ENCODE peak calls at places on chromosomes 2 and 18, in ten cellular contexts. A is substantia nigra; V is GM23248; J is CD8-positive, alpha-beta memory T cell; S is tibial nerve; C is colonic mucosa; X is dorsolateral prefrontal cortex; Z is aorta; D is endodermal cell; N is left ventricle myocardium inferior. B is an unnamed sample.

GRCh38 chr18:27685807-27686412 is 491.0 kb downstream of the CDH2 start:
- DNase-seq in S (peak), Z (no peak), V (peak), A (no peak), N (no peak), X (no peak), C (no peak), J (no peak), D (peak), B (no peak)

GRCh38 chr2:96760986-96761832 is 507 bp downstream of the CNNM4 start:
- DNase-seq in V (peak), A (no peak), C (peak), Z (peak), X (no peak), D (peak), J (no peak), S (no peak), N (no peak), B (peak)

GRCh38 chr2:128736689-128737545 is 418.2 kb upstream of the HS6ST1 start:
- DNase-seq in J (peak), X (peak), N (peak), A (no peak), C (peak), D (peak), Z (peak), V (peak), S (peak), B (peak)

GRCh38 chr2:14756981-14757657 is 124.6 kb downstream of the LRATD1 start:
- DNase-seq in J (no peak), D (no peak), S (peak), Z (no peak), N (no peak), X (peak), C (no peak), A (no peak), V (peak), B (no peak)

GRCh38 chr2:190470256-190470826 is 62.2 kb downstream of the MFSD6 start:
- DNase-seq in A (no peak), N (no peak), C (no peak), J (no peak), D (no peak), Z (no peak), X (no peak), S (no peak), V (no peak), B (no peak)

GRCh38 chr2:62112192-62112591 is 83.7 kb upstream of the B3GNT2 start:
- DNase-seq in D (no peak), V (peak), J (no peak), A (no peak), N (no peak), C (no peak), X (no peak), Z (no peak), S (peak), B (no peak)

GRCh38 chr2:201795608-201796477 is 10.5 kb upstream of the CDK15 start:
- DNase-seq in N (no peak), S (no peak), C (no peak), A (no peak), Z (no peak), V (peak), J (no peak), X (no peak), D (peak), B (peak)

GRCh38 chr18:10010611-10011015 is 96.8 kb downstream of the VAPA start:
- DNase-seq in S (peak), N (peak), Z (peak), V (peak), A (no peak), D (peak), X (no peak), J (no peak), C (peak), B (peak)

GRCh38 chr2:126658316-126658909 is 2.5 kb downstream of the GYPC start:
- DNase-seq in V (no peak), S (no peak), Z (no peak), N (no peak), J (no peak), D (no peak), C (no peak), X (no peak), A (no peak), B (no peak)

GRCh38 chr18:39561136-39561535 is 1995.5 kb upstream of the CELF4 start:
- DNase-seq in N (no peak), D (no peak), X (no peak), V (peak), C (no peak), S (no peak), Z (no peak), J (no peak), A (no peak), B (no peak)

GRCh38 chr2:234026111-234026510 is 24.4 kb upstream of the SPP2 start:
- DNase-seq in X (no peak), S (no peak), N (no peak), J (no peak), Z (no peak), D (no peak), C (no peak), A (no peak), V (peak), B (no peak)

GRCh38 chr2:143698888-143699570 is 569.8 kb downstream of the ARHGAP15 start:
- DNase-seq in C (no peak), V (no peak), X (no peak), Z (no peak), J (no peak), N (no peak), A (no peak), S (no peak), D (no peak), B (no peak)

GRCh38 chr2:39663187-39663930 is 2.4 kb upstream of the TMEM178A start:
- DNase-seq in C (no peak), S (no peak), X (no peak), A (no peak), D (no peak), J (no peak), Z (no peak), V (peak), N (no peak), B (no peak)

GRCh38 chr2:236826727-236827126 is 257.1 kb downstream of the ACKR3 start:
- DNase-seq in J (no peak), D (no peak), A (no peak), C (no peak), Z (no peak), V (no peak), N (no peak), S (no peak), X (no peak), B (no peak)

GRCh38 chr2:234495076-234495800 is 1.6 kb downstream of the ARL4C start:
- DNase-seq in C (no peak), Z (no peak), X (no peak), D (peak), A (no peak), J (peak), S (no peak), V (peak), N (no peak), B (peak)

GRCh38 chr2:175834472-175834871 is 167.6 kb downstream of the LNPK start:
- DNase-seq in X (no peak), J (no peak), S (no peak), Z (no peak), D (no peak), V (no peak), C (no peak), N (no peak), A (no peak), B (no peak)

GRCh38 chr2:6231166-6231565 is 539.0 kb downstream of the SOX11 start:
- DNase-seq in J (no peak), N (no peak), V (no peak), S (no peak), D (no peak), Z (no peak), X (no peak), A (no peak), C (no peak), B (no peak)

GRCh38 chr18:2717407-2717806 is 61.9 kb downstream of the SMCHD1 start:
- DNase-seq in S (no peak), J (no peak), A (no peak), D (no peak), V (no peak), X (no peak), Z (no peak), N (no peak), C (no peak), B (peak)

GRCh38 chr2:188316354-188316753 is 24.7 kb downstream of the GULP1 start:
- DNase-seq in V (no peak), Z (no peak), J (no peak), X (no peak), C (no peak), N (no peak), D (no peak), A (no peak), S (no peak), B (no peak)

GRCh38 chr2:179049546-179050311 is at the start of gene CCDC141:
- DNase-seq in D (no peak), Z (no peak), J (peak), V (no peak), C (no peak), N (no peak), X (no peak), S (no peak), A (no peak), B (no peak)

GRCh38 chr2:97998431-97998830 is 2.7 kb upstream of the TMEM131 start:
- DNase-seq in D (no peak), J (no peak), V (no peak), S (no peak), A (no peak), C (no peak), X (no peak), N (no peak), Z (no peak), B (no peak)

GRCh38 chr2:126662623-126663022 is 6.7 kb downstream of the GYPC start:
- DNase-seq in D (no peak), V (no peak), A (no peak), J (peak), X (no peak), Z (peak), C (no peak), S (no peak), N (no peak), B (no peak)

GRCh38 chr2:118133916-118134315 is 45.6 kb downstream of the INSIG2 start:
- DNase-seq in Z (no peak), V (no peak), N (no peak), J (no peak), C (no peak), D (no peak), A (no peak), S (no peak), X (no peak), B (no peak)

GRCh38 chr2:207149253-207150213 is 16.2 kb downstream of the KLF7 start:
- DNase-seq in A (no peak), S (no peak), N (peak), V (no peak), Z (no peak), J (no peak), D (peak), C (no peak), X (no peak), B (no peak)

GRCh38 chr2:55519908-55520885 is 679 bp downstream of the CFAP36 start:
- DNase-seq in S (peak), A (no peak), Z (no peak), C (peak), D (peak), V (peak), N (no peak), X (no peak), J (no peak), B (peak)

GRCh38 chr2:147913701-147914480 is 69.1 kb downstream of the ACVR2A start:
- DNase-seq in C (no peak), J (no peak), V (peak), X (no peak), Z (no peak), S (no peak), D (no peak), A (no peak), N (no peak), B (no peak)

GRCh38 chr2:57693177-57693576 is 353.4 kb upstream of the VRK2 start:
- DNase-seq in D (no peak), C (no peak), J (no peak), X (no peak), V (no peak), N (no peak), Z (no peak), S (no peak), A (no peak), B (no peak)

GRCh38 chr2:193868833-193869232 is 1674.1 kb upstream of the TMEFF2 start:
- DNase-seq in C (no peak), D (no peak), V (peak), X (peak), J (no peak), A (no peak), N (no peak), Z (no peak), S (no peak), B (no peak)

GRCh38 chr18:14189858-14190257 is 57.6 kb upstream of the ZNF519 start:
- DNase-seq in Z (no peak), A (no peak), S (no peak), N (no peak), D (no peak), J (no peak), X (no peak), C (no peak), V (peak), B (no peak)

GRCh38 chr2:129369437-129369836 is 610.0 kb upstream of the RAB6C start:
- DNase-seq in N (no peak), J (no peak), C (no peak), X (no peak), A (no peak), V (no peak), D (no peak), S (no peak), Z (no peak), B (no peak)

GRCh38 chr2:187155472-187155871 is 292.6 kb downstream of the CALCRL start:
- DNase-seq in N (no peak), A (no peak), D (no peak), Z (no peak), X (no peak), V (peak), S (no peak), C (no peak), J (no peak), B (no peak)

GRCh38 chr2:126771501-126772195 is 115.7 kb downstream of the GYPC start:
- DNase-seq in Z (peak), J (no peak), N (no peak), V (no peak), D (no peak), C (no peak), A (no peak), S (no peak), X (peak), B (no peak)

GRCh38 chr18:66582151-66582550 is 21.7 kb downstream of the CDH19 start:
- DNase-seq in N (no peak), D (no peak), S (no peak), Z (no peak), X (no peak), C (no peak), V (no peak), A (no peak), J (no peak), B (no peak)

GRCh38 chr2:120515759-120516295 is 169.9 kb downstream of the INHBB start:
- DNase-seq in A (no peak), Z (no peak), X (no peak), C (no peak), N (no peak), S (no peak), D (no peak), V (no peak), J (no peak), B (no peak)

GRCh38 chr2:120518819-120519218 is 172.9 kb downstream of the INHBB start:
- DNase-seq in A (no peak), D (no peak), C (no peak), X (no peak), N (no peak), S (no peak), V (no peak), J (no peak), Z (peak), B (no peak)

GRCh38 chr2:120516323-120517314 is 170.7 kb downstream of the INHBB start:
- DNase-seq in S (no peak), N (no peak), A (no peak), Z (peak), J (no peak), D (no peak), C (no peak), V (no peak), X (no peak), B (no peak)

GRCh38 chr2:120519469-120519868 is 173.5 kb downstream of the INHBB start:
- DNase-seq in N (no peak), C (no peak), J (no peak), V (no peak), Z (peak), X (no peak), S (no peak), D (no peak), A (no peak), B (no peak)

DNA sequence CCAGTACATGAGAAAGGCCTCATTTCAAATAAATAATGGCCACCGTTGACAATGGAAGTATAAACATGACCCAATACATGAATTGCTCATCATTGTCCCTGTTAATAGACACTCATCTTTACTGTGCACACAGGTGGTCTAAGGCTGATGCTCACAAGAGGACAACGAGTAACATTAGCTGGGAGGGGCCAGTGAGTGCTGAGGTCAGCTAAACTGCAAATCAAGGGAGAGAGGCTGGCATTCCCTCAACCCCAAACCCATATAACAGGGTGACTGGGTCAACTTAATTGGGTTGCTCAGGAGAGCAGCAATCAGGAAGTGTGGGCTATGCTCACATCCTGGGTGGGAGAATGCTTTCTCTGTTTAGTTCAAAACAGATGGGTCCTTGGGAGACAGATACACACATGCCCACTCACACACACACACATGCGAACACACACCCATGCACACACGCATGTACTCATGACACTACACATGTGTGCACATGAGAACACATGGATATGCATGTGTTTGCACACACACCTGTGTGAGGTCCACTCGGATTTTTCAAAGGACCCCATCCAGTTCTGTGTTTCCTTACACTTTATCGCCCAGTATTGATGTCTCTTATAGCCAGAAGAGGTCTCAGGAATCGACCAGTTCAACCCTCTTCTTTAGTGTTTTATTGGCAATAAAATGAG is 172.0 kb downstream of the INHBB start:
- DNase-seq in N (no peak), A (no peak), X (no peak), J (no peak), D (no peak), C (no peak), V (no peak), Z (no peak), S (no peak), B (no peak)
- H3K27ac ChIP-seq in N (no peak), A (no peak), X (no peak), J (no peak), D (no peak), C (no peak), V (no peak), Z (no peak), S (no peak), B (no peak)

GRCh38 chr2:130846686-130847375 is 10.1 kb downstream of the ARHGEF4 start:
- DNase-seq in A (no peak), S (no peak), Z (no peak), V (no peak), D (no peak), X (no peak), C (no peak), N (no peak), J (no peak), B (no peak)
- H3K27ac ChIP-seq in A (no peak), S (no peak), Z (no peak), V (no peak), D (no peak), X (no peak), C (no peak), N (no peak), J (no peak), B (no peak)

DNA sequence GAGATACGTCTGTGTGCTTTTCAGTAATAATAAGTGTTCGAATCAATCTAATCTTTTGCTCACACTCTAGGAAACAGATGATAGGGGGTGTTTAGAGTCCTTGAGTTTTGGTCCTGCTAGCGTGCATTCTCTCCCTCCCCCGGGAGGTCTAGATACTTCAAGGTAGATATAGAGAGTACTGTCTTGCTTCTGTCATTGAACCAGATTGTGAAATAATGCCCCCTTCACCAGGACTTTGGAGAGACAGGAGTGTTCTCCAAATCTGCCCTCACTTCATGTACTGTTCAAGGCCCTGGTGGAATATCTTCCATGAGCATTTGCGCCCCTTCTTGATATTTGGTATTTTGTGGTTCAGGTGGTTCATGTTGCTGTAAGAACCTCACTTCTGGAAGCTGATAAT is 59.4 kb upstream of the MGAT5 start:
- DNase-seq in D (no peak), J (no peak), S (no peak), X (no peak), Z (no peak), C (no peak), V (no peak), A (no peak), N (no peak), B (no peak)
- H3K27ac ChIP-seq in D (no peak), J (no peak), S (no peak), X (no peak), Z (no peak), C (no peak), V (no peak), A (no peak), N (no peak), B (no peak)

GRCh38 chr2:197096649-197097048 is 170.1 kb upstream of the PGAP1 start:
- DNase-seq in J (no peak), V (no peak), S (no peak), N (no peak), X (no peak), D (no peak), C (no peak), A (no peak), Z (no peak), B (no peak)
- H3K27ac ChIP-seq in J (no peak), V (no peak), S (peak), N (peak), X (no peak), D (no peak), C (no peak), A (no peak), Z (no peak), B (no peak)

DNA sequence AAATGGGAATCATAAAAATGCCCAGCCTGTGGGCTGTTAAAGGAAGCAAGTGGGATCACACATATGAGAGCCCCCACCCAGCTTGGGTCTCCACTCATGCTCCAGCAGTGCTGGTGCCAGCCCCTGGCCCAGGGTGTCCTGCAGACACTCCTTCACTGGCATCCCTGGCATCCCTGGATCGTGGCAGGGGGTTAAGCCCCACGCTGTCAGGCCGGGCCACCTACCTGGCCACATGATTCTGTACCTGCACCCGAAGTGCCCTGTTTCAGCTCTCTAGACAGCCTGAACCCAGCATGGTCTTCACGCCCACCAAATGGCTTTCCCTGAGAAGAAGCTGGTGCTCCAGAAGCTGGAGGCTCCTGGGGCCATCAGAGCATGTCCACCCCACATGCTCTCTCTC is 137.4 kb downstream of the INHBB start:
- DNase-seq in J (no peak), A (no peak), V (no peak), X (no peak), N (no peak), S (no peak), D (no peak), Z (peak), C (no peak), B (no peak)
- H3K27ac ChIP-seq in J (no peak), A (no peak), V (no peak), X (no peak), N (no peak), S (no peak), D (no peak), Z (no peak), C (no peak), B (no peak)

DNA sequence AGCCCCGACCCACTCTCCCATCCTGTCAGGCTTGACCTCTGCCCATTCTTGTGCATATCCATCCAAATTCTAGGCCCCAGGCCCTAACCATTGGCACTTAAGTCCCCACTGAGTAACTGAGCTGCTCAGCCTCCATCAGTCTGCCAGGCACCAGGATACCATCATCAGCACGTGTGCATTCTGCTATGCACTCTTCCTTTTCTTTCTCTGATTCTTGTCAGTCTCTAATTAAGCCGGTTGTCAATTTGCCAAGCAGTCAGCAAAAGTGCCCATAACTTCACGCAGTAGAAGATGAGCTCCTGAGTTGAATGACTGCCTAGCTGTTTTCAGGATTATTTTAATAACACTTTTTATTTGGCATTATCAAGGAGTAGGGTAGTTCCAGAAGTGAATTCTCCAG is 107.2 kb downstream of the FEZ2 start:
- DNase-seq in V (no peak), X (no peak), J (no peak), D (no peak), A (no peak), Z (no peak), S (no peak), C (no peak), N (no peak), B (no peak)
- H3K27ac ChIP-seq in V (peak), X (no peak), J (no peak), D (no peak), A (no peak), Z (peak), S (peak), C (no peak), N (no peak), B (no peak)

GRCh38 chr18:63949068-63949737 is at the start of gene HMSD:
- DNase-seq in D (peak), V (peak), X (peak), C (peak), N (peak), Z (peak), S (no peak), J (peak), A (no peak), B (no peak)
- H3K27ac ChIP-seq in D (no peak), V (no peak), X (peak), C (no peak), N (no peak), Z (no peak), S (peak), J (no peak), A (peak), B (peak)

B was measured in caudate nucleus.